ENCODE peak calls at places on chromosomes 4 and X, in six cellular contexts. V is hippocampal formation, B is smooth muscle cell of the brain vasculature, H is iris pigment epithelial cell, F is T-cell, M is AG10803. E is an unnamed sample.

GRCh38 chr4:111880116-111880515 is 265.1 kb upstream of the FAM241A start:
- DNase-seq in H (no peak), B (no peak), V (no peak), F (no peak), M (no peak), E (no peak)

GRCh38 chrX:150050387-150050786 is 112.1 kb upstream of the EOLA2 start:
- DNase-seq in B (no peak), M (no peak), H (no peak), F (no peak), V (no peak), E (no peak)

GRCh38 chr4:110667670-110668069 is 44.8 kb upstream of the PITX2 start:
- DNase-seq in B (no peak), H (no peak), V (no peak), M (no peak), F (no peak), E (no peak)

GRCh38 chr4:137299281-137299680 is 233.0 kb downstream of the PCDH18 start:
- DNase-seq in V (no peak), M (no peak), H (no peak), F (no peak), B (no peak), E (no peak)

GRCh38 chr4:169618286-169618685 is 2.1 kb upstream of the CLCN3 start:
- DNase-seq in M (peak), V (no peak), H (peak), B (no peak), F (no peak), E (no peak)

GRCh38 chrX:10833299-10834169 is 213.1 kb upstream of the MID1 start:
- DNase-seq in F (no peak), M (peak), B (no peak), V (no peak), H (peak), E (no peak)

GRCh38 chr4:3045500-3045850 is 28.9 kb downstream of the HTT-AS start:
- DNase-seq in M (peak), B (no peak), V (no peak), H (peak), F (peak), E (peak)

GRCh38 chrX:102720237-102721168 is at the start of gene GPRASP3:
- DNase-seq in V (peak), M (peak), F (peak), B (no peak), H (peak), E (peak)

GRCh38 chr4:20253799-20254409 is 2.2 kb downstream of the SLIT2 start:
- DNase-seq in H (peak), B (no peak), V (no peak), M (peak), F (no peak), E (no peak)

E was measured in T-helper 9 cell.